ENCODE peak calls at places on chromosomes 4 and X, in four cellular contexts. O is IMR-90, L is HepG2, M is H1. B is an unnamed sample.

GRCh38 chrX:132737743-132738142 is 220.7 kb downstream of the HS6ST2 start:
- DNase-seq in O (no peak), L (no peak), M (no peak), B (no peak)

GRCh38 chr4:110663738-110664444 is 41.0 kb upstream of the PITX2 start:
- DNase-seq in O (peak), L (no peak), M (no peak), B (peak)

GRCh38 chrX:96721398-96721797 is 36.8 kb downstream of the DIAPH2 start:
- DNase-seq in O (peak), L (peak), M (no peak), B (no peak)

GRCh38 chr4:159296061-159296460 is 193.2 kb downstream of the RAPGEF2 start:
- DNase-seq in O (peak), L (peak), M (no peak), B (no peak)

GRCh38 chr4:48746608-48747374 is 33.3 kb downstream of the FRYL start:
- DNase-seq in O (no peak), L (no peak), M (no peak), B (no peak)

GRCh38 chrX:65821721-65822496 is 154.5 kb downstream of the MSN start:
- DNase-seq in O (no peak), L (no peak), M (no peak), B (no peak)

GRCh38 chr4:71878388-71878787 is 94.5 kb upstream of the GC start:
- DNase-seq in O (no peak), L (no peak), M (no peak), B (no peak)

GRCh38 chr4:80492761-80493160 is 157.2 kb downstream of the CFAP299 start:
- DNase-seq in O (no peak), L (no peak), M (no peak), B (no peak)

GRCh38 chrX:41664307-41665299 is 24.2 kb upstream of the GPR34 start:
- DNase-seq in O (peak), L (no peak), M (no peak), B (no peak)

GRCh38 chrX:53074987-53075386 is 7.2 kb upstream of the TSPYL2 start:
- DNase-seq in O (no peak), L (no peak), M (no peak), B (peak)

GRCh38 chrX:150478496-150479492 is 89.6 kb upstream of the MTM1 start:
- DNase-seq in O (no peak), L (no peak), M (no peak), B (no peak)

GRCh38 chrX:48631376-48632090 is 34.2 kb downstream of the WDR13 start:
- DNase-seq in O (peak), L (peak), M (peak), B (peak)

GRCh38 chr4:83387922-83388676 is 53.5 kb upstream of the HPSE start:
- DNase-seq in O (no peak), L (no peak), M (no peak), B (peak)

GRCh38 chrX:50704987-50705386 is 109.0 kb downstream of the SHROOM4 start:
- DNase-seq in O (no peak), L (no peak), M (no peak), B (no peak)

GRCh38 chr4:109155682-109156243 is 146.7 kb downstream of the COL25A1 start:
- DNase-seq in O (no peak), L (no peak), M (no peak), B (no peak)

GRCh38 chr4:109164011-109164410 is 138.4 kb downstream of the COL25A1 start:
- DNase-seq in O (peak), L (peak), M (no peak), B (no peak)

GRCh38 chr4:1137850-1138249 is 24.5 kb upstream of the RNF212 start:
- DNase-seq in O (no peak), L (no peak), M (no peak), B (no peak)

GRCh38 chrX:68443155-68443868 is 10.0 kb upstream of the OPHN1 start:
- DNase-seq in O (peak), L (peak), M (no peak), B (no peak)

GRCh38 chr4:1477045-1477905 is 71.0 kb upstream of the NKX1-1 start:
- DNase-seq in O (no peak), L (no peak), M (no peak), B (no peak)

GRCh38 chr4:111837761-111838160 is 307.5 kb upstream of the FAM241A start:
- DNase-seq in O (no peak), L (no peak), M (no peak), B (no peak)

GRCh38 chr4:5863461-5864113 is 29.3 kb downstream of the CRMP1 start:
- DNase-seq in O (peak), L (no peak), M (no peak), B (peak)

GRCh38 chr4:139776235-139776634 is 110.6 kb downstream of the MGST2 start:
- DNase-seq in O (no peak), L (no peak), M (no peak), B (no peak)

GRCh38 chr4:120682981-120683380 is 239.5 kb downstream of the PRDM5 start:
- DNase-seq in O (no peak), L (no peak), M (no peak), B (no peak)

GRCh38 chr4:43089730-43090129 is 197.2 kb downstream of the GRXCR1 start:
- DNase-seq in O (peak), L (no peak), M (no peak), B (no peak)
- TF ChIP-seq CEBPB in O (no peak), L (no peak), M (no peak), B (no peak)

GRCh38 chrX:23509256-23509655 is 158.0 kb upstream of the PRDX4 start:
- DNase-seq in O (no peak), L (no peak), M (no peak), B (no peak)
- TF ChIP-seq CEBPB in O (no peak), L (no peak), M (no peak), B (no peak)

DNA sequence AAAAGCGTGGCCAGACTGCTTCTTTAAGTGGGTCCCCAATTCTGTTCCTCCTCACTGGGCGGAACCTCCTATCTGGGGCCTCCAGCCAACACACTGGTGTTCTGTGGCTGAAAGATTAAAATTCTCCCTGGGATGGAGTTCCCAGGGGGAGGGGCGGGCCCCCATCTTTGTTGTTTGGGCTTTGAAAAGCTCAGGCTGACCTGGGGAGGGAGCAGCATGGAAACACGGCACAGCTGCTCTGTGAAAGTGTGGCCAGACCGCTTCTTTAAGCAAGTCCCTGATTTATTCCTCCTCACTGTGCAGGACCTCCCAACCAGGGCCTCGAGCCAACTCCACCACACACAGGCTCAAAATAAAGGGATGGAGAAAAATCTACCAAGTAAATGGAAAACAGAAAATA is 219.5 kb downstream of the TMEM47 start:
- DNase-seq in O (no peak), L (no peak), M (no peak), B (no peak)
- TF ChIP-seq CEBPB in O (no peak), L (no peak), M (no peak), B (no peak)

GRCh38 chrX:40174594-40175415 is 77.0 kb upstream of the BCOR start:
- DNase-seq in O (no peak), L (peak), M (no peak), B (no peak)
- TF ChIP-seq CEBPB in O (no peak), L (no peak), M (no peak), B (no peak)

GRCh38 chrX:114584983-114585842 is 1.3 kb downstream of the HTR2C start:
- DNase-seq in O (no peak), L (no peak), M (no peak), B (no peak)

GRCh38 chrX:114583646-114584433 is at the start of gene HTR2C:
- DNase-seq in O (no peak), L (no peak), M (no peak), B (no peak)

GRCh38 chrX:114582698-114583395 is 1.0 kb upstream of the HTR2C start:
- DNase-seq in O (no peak), L (no peak), M (no peak), B (no peak)

GRCh38 chrX:114582264-114582632 is 1.6 kb upstream of the HTR2C start:
- DNase-seq in O (no peak), L (no peak), M (no peak), B (no peak)

GRCh38 chrX:114584434-114584943 is 603 bp downstream of the HTR2C start:
- DNase-seq in O (no peak), L (no peak), M (no peak), B (no peak)
- TF ChIP-seq CEBPB in O (no peak), L (no peak), M (no peak), B (no peak)

GRCh38 chrX:13463608-13464007 is 105.8 kb upstream of the EGFL6 start:
- DNase-seq in O (peak), L (no peak), M (no peak), B (no peak)
- TF ChIP-seq CEBPB in O (peak), L (peak), M (no peak), B (peak)

GRCh38 chr4:147725673-147726072 is 6.2 kb upstream of the ARHGAP10 start:
- DNase-seq in O (peak), L (no peak), M (no peak), B (no peak)
- TF ChIP-seq CEBPB in O (no peak), L (no peak), M (no peak), B (no peak)

GRCh38 chrX:13533726-13534125 is 35.7 kb upstream of the EGFL6 start:
- DNase-seq in O (peak), L (no peak), M (no peak), B (peak)

GRCh38 chrX:13535371-13535770 is 34.0 kb upstream of the EGFL6 start:
- DNase-seq in O (no peak), L (no peak), M (no peak), B (no peak)

GRCh38 chrX:13540602-13541001 is 28.8 kb upstream of the EGFL6 start:
- DNase-seq in O (no peak), L (no peak), M (no peak), B (no peak)

GRCh38 chrX:13538414-13538813 is 31.0 kb upstream of the EGFL6 start:
- DNase-seq in O (no peak), L (no peak), M (no peak), B (no peak)
- TF ChIP-seq CEBPB in O (no peak), L (no peak), M (no peak), B (no peak)

DNA sequence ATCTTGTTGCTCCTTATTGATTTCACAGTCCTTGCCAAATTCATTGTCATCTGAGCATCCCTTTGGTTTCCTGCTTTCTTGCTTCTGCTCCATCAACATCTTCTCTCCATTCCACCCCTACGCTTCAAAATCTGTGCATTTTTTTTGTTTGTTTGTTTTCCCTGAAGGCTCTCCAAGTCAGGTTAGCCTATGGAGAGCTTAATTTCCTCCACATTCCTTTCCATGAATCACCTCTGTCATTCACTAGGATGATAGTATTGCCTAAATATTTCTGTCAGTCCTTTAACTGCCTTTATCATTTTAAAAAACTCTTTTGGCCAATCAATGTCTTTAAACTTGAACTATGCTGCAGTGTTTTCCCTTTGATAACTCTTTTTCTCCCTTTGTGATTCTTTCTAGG is 67.7 kb downstream of the PPARGC1A start:
- DNase-seq in O (peak), L (no peak), M (no peak), B (no peak)
- TF ChIP-seq CEBPB in O (no peak), L (no peak), M (no peak), B (no peak)